ENCODE peak calls at places on chromosomes 11 and 22, in six cellular contexts. V, I, O, Y, Q and P are unnamed samples. For H3K9me3 and H3K36me3, the result is how much of the 10 kb centered on the place peaks cover.

GRCh38 chr11:2383823-2384722 is 7.0 kb downstream of the CD81 start:
- DNase-seq in O (no peak), V (peak), I (no peak), Q (no peak), Y (peak), P (peak)

GRCh38 chr11:118152020-118152551 is 537 bp downstream of the SCN4B start:
- DNase-seq in I (no peak), O (no peak), Y (no peak), V (no peak), Q (no peak), P (no peak)

GRCh38 chr11:60771879-60772525 is 13.1 kb upstream of the MS4A10 start:
- DNase-seq in Q (no peak), Y (peak), O (no peak), V (no peak), I (no peak), P (no peak)

GRCh38 chr11:103091441-103091809 is 535 bp downstream of the DCUN1D5 start:
- DNase-seq in V (peak), I (peak), Q (peak), Y (peak), O (peak), P (peak)

GRCh38 chr22:46803031-46803880 is 40.8 kb downstream of the TBC1D22A start:
- DNase-seq in O (no peak), Q (peak), V (peak), Y (peak), I (peak), P (peak)

GRCh38 chr11:10722307-10722706 is 28.7 kb upstream of the CTR9 start:
- DNase-seq in I (no peak), Y (no peak), O (no peak), V (no peak), Q (peak), P (no peak)

GRCh38 chr22:46749682-46750529 is 11.9 kb upstream of the CERK start:
- DNase-seq in V (no peak), Q (no peak), Y (no peak), O (no peak), I (no peak), P (no peak)

GRCh38 chr11:86396403-86396802 is 21.7 kb downstream of the CCDC81 start:
- DNase-seq in Q (no peak), O (no peak), V (no peak), I (no peak), Y (no peak), P (no peak)

GRCh38 chr11:32918427-32918826 is 25.8 kb downstream of the QSER1 start:
- DNase-seq in Q (no peak), I (no peak), Y (no peak), V (no peak), O (no peak), P (no peak)

GRCh38 chr11:130213979-130214281 is 54.3 kb downstream of the ST14 start:
- DNase-seq in Q (no peak), I (peak), V (no peak), Y (no peak), O (no peak), P (no peak)

GRCh38 chr11:92531051-92531747 is 306.6 kb downstream of the FAT3 start:
- DNase-seq in O (no peak), I (no peak), V (no peak), Y (no peak), Q (no peak), P (no peak)

GRCh38 chr11:64084146-64084961 is 48.6 kb downstream of the FLRT1 start:
- DNase-seq in Q (no peak), Y (no peak), V (no peak), I (no peak), O (no peak), P (no peak)

GRCh38 chr11:44761546-44761961 is 34.8 kb downstream of the TSPAN18 start:
- DNase-seq in O (no peak), V (no peak), Y (no peak), I (no peak), Q (no peak), P (no peak)

GRCh38 chr22:35918466-35918865 is 110.2 kb downstream of the RBFOX2 start:
- DNase-seq in I (no peak), O (no peak), V (no peak), Y (no peak), Q (no peak), P (no peak)

GRCh38 chr11:119340335-119341221 is at the start of gene C1QTNF5:
- DNase-seq in I (peak), Y (peak), O (peak), V (peak), Q (peak), P (peak)

GRCh38 chr11:46315033-46315738 is 32.1 kb upstream of the DGKZ start:
- DNase-seq in Y (peak), O (peak), V (peak), Q (peak), I (peak), P (peak)

GRCh38 chr11:83072689-83073242 is 1.1 kb upstream of the RAB30 start:
- DNase-seq in I (no peak), V (no peak), O (no peak), Q (no peak), Y (no peak), P (no peak)

GRCh38 chr11:112100457-112100856 is 13.8 kb downstream of the SDHD start:
- DNase-seq in V (no peak), Q (no peak), Y (no peak), O (no peak), I (no peak), P (no peak)

GRCh38 chr22:39995346-39996252 is 845 bp downstream of the FAM83F start:
- DNase-seq in O (no peak), Q (no peak), I (peak), Y (no peak), V (peak), P (no peak)

GRCh38 chr22:50318698-50319411 is 8.0 kb downstream of the DENND6B start:
- DNase-seq in Q (peak), I (no peak), V (no peak), O (no peak), Y (no peak), P (peak)

GRCh38 chr11:126462422-126462821 is 106.9 kb downstream of the ST3GAL4 start:
- DNase-seq in Q (no peak), V (no peak), O (no peak), I (no peak), Y (no peak), P (no peak)

GRCh38 chr11:66619080-66619554 is 2.7 kb downstream of the RBM14 start:
- DNase-seq in V (no peak), I (no peak), O (no peak), Q (no peak), Y (no peak), P (no peak)

GRCh38 chr11:8263109-8263768 is 439 bp downstream of the LMO1 start:
- DNase-seq in I (no peak), Q (peak), V (no peak), O (no peak), Y (peak), P (peak)

GRCh38 chr11:72010529-72011233 is 12.0 kb downstream of the IL18BP start:
- DNase-seq in O (no peak), I (no peak), Q (no peak), Y (no peak), V (no peak), P (no peak)

GRCh38 chr11:91871791-91872190 is 352.8 kb upstream of the FAT3 start:
- DNase-seq in O (no peak), I (no peak), Q (no peak), Y (no peak), V (peak), P (no peak)

GRCh38 chr11:134741453-134742227 is 329.6 kb upstream of the B3GAT1 start:
- DNase-seq in O (no peak), Q (no peak), I (no peak), V (no peak), Y (peak), P (no peak)

GRCh38 chr11:9601041-9601875 is 27.8 kb downstream of the WEE1 start:
- DNase-seq in Q (no peak), Y (peak), I (no peak), O (no peak), V (peak), P (no peak)

GRCh38 chr11:78085972-78086371 is 6.3 kb upstream of the NDUFC2 start:
- DNase-seq in I (no peak), Y (no peak), V (no peak), O (no peak), Q (no peak), P (no peak)

GRCh38 chr22:37193629-37194191 is 5.7 kb upstream of the C1QTNF6 start:
- DNase-seq in O (no peak), Y (no peak), V (peak), I (no peak), Q (no peak), P (no peak)

GRCh38 chr11:94457118-94458029 is 36.3 kb downstream of the MRE11 start:
- DNase-seq in V (no peak), I (no peak), Y (no peak), Q (no peak), O (no peak), P (no peak)

GRCh38 chr11:59574467-59574866 is 41.1 kb downstream of the OSBP start:
- DNase-seq in Y (no peak), O (no peak), V (no peak), Q (no peak), I (no peak), P (no peak)

GRCh38 chr11:71507102-71507501 is 20.0 kb upstream of the KRTAP5-7 start:
- DNase-seq in Q (no peak), O (no peak), V (no peak), Y (no peak), I (no peak), P (no peak)

GRCh38 chr11:133529807-133530500 is 2.3 kb downstream of the OPCML start:
- DNase-seq in I (no peak), Q (no peak), V (no peak), Y (no peak), O (no peak), P (peak)
- H3K9me3 ChIP-seq in I (under half), Q (under half), V (under half), Y (under half), O (under half), P (under half)

DNA sequence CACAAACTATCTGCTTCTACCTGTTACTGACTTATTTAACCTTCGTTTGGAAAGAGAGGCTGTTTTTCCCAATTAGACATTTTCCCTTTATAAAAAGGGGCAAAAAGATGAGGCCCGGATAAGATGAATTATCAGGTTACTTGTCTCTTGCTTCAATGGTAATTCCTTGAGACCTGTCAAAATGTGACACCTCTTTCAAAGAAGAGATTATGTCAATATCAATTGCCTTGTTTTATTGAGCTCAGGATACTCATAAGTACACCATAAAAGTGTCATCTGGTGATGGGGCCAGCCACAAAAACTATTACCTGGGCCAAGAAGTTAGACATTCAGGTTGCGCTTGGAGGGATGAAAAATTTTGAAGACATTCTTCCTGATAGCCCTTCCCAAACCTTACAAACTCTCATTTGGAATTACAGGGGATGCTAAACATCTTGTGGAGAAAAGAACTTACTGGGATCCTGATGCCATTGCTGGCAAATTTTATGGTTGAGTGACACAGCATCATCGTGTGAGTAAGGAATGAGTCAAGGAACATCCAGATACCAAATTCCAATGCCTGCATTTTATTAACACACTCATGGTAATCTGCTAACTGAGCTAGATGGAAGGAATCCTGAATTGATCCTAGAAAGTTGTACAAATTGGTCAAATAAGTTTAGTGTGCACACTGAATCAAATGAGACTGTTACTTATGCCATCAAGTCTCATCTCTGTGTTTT is 1071.2 kb downstream of the LRRC4C start:
- DNase-seq in I (no peak), Q (no peak), O (no peak), Y (no peak), V (no peak), P (no peak)
- H3K36me3 ChIP-seq in I (under half), Q (under half), O (under half), Y (under half), V (under half), P (under half)

GRCh38 chr22:30978304-30978962 is 9.4 kb downstream of the TUG1 start:
- DNase-seq in I (no peak), Y (no peak), O (no peak), Q (no peak), V (no peak), P (no peak)
- TF ChIP-seq POLR2AphosphoS5 in I (no peak), Y (no peak), O (no peak), Q (no peak), V (no peak), P (no peak)

DNA sequence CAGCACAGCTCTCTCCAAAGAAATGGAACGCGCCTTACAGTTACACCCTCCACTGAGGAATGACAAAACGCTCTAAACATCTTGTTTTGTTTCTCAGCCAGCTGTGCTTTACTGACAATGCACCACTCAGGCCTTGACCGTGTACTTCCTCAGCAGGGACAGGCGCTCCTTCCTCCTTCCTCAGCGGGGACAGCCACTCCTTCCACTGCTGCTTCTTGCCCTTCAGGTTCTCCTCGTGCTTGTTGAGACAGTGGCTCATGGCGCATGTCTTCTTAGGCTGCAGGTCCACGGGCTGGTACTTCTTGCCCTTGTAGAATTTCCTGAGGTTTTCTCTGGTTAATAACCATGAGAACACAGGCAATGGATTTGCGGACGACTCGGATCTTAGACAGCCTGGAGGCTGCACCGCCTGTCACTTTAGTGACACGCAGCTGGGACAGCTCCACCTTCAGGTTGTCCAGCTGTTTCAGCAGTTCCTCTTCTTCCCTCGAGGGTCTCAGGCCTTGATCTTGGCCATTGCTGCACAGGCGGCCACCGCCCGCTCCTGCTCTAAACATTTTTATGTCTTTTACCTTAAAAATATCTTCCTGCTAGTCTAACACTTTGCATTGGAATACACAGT is 613.8 kb downstream of the BRD1 start:
- DNase-seq in O (no peak), I (peak), V (no peak), Q (no peak), Y (peak), P (no peak)
- H3K9me3 ChIP-seq in O (under half), I (under half), V (under half), Q (under half), Y (under half), P (under half)

DNA sequence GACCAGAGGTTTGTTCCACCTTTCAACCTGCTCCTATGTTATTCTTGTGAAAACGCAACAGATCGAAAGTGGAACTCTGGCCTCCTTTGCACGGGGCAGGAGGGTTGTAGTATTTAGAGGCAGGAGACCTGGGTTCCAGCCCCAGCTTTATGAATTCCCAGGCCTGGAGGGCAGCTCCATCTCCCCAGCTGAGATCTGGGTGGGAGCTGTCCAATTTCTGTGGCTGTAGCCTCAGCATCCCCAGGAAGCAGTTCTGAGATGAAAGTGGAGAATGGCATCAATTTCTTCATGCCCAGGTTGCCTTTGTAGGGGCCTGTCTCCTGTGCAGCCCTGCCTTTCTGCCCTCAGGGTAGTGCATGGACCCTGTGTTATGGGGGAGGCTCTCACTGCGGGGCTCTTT is 4.1 kb downstream of the FADS2 start:
- DNase-seq in O (no peak), I (no peak), Y (no peak), V (no peak), Q (no peak), P (no peak)
- H3K36me3 ChIP-seq in O (under half), I (under half), Y (under half), V (under half), Q (under half), P (under half)

GRCh38 chr11:35082322-35083180 is 56.4 kb upstream of the CD44 start:
- DNase-seq in Q (no peak), V (peak), I (peak), O (no peak), Y (peak), P (peak)

GRCh38 chr11:35084817-35085424 is 54.0 kb upstream of the CD44 start:
- DNase-seq in V (no peak), I (no peak), Y (no peak), Q (no peak), O (no peak), P (no peak)

GRCh38 chr11:35079581-35079980 is 59.4 kb upstream of the CD44 start:
- DNase-seq in Y (no peak), Q (no peak), I (no peak), V (no peak), O (no peak), P (no peak)

GRCh38 chr11:35085766-35086165 is 53.2 kb upstream of the CD44 start:
- DNase-seq in I (no peak), Q (no peak), V (no peak), O (no peak), Y (no peak), P (no peak)

DNA sequence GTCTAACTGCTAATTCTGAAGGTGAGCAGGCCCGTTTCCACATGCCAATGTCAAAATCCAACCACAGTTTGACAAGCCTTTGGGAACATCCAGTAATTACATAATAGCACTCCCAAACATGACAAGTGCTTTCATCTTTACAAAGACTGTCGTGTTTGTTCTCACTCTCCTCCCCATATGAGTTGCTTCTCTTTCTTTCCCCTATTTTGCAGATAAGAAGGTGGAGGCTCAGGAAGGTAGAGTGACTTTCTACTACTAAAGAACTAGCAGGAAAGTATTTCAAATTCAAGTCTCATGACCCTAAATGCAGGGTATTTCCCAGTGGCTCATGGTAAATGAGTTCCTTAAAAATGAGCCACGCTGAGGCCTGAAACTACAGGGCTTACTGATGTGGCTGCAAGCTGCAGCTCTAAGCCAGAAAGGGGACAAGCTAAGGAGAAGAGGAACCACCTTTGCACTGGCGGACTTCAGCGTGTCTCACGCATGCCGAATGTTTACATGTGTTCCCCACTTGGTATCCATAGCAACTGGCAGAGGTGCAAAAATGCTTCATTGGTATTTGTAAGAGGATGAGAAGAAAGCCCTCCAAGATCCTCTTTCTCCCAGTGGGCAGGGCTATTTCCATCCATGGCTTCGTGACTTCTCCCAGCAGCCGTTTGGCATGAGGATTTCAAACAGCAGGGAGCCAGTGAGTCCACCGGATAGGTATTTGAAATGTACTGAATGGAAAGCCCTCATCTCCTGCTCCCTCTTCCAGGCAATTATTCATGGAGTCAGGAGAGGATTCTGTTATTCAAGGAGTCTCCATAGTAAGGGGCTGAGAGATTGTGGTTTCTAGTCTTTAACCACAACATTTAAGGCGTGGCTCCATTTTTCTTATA is 55.5 kb upstream of the CD44 start:
- DNase-seq in O (peak), Q (no peak), I (peak), Y (peak), V (peak), P (peak)
- TF ChIP-seq POLR2AphosphoS5 in O (peak), Q (no peak), I (peak), Y (peak), V (peak), P (peak)

DNA sequence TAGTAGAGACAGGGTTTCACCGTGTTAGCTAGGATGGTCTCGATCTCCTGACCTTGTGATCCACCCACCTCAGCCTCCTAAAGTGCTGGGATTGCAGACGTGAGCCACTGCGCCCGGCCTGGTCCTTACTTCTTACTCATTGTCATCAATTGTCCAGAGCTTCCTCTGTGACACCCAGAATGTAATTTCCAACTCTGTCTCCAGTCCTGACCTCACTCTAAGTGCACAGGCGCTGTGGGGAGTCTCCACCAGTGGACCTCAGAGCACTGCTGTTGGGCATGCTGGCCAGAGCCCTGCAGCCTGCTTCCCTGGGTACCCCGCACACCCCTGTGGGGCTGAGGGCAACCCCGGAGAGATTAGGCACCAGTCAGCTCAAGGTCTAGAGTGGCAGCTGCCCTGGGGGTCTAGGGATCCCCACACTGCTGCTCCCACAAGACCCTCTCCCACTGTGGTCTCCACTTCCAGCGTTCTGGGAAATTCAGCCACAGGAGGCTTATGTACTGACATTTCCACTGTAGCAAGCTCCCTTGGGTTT is 1140.3 kb downstream of the TBC1D22A start:
- DNase-seq in Y (no peak), Q (no peak), O (no peak), I (no peak), V (no peak), P (no peak)
- H3K9me3 ChIP-seq in Y (under half), Q (under half), O (under half), I (under half), V (under half), P (under half)

DNA sequence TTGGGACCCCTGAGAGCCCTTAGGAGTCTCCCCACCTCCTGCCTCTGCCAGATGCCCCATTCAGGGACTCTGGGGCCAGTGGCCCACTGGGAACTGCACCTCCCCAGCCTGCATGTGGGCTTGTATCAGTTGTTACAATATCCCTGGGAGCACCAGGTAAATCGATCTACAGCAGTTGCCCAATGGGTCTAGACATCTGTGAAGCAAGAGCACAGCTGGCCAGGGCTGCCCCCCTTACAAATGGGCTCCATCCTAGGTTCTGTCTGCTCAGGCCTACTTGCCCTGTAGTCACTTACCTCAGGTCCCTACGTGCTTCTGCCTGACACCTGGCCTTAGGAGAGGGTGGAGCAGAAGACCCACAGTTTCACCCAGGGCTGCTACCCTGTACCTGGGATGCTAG is 62.7 kb downstream of the HIRA start:
- DNase-seq in Q (no peak), Y (no peak), O (no peak), V (no peak), I (no peak), P (no peak)
- H3K36me3 ChIP-seq in Q (half or more), Y (under half), O (under half), V (under half), I (half or more), P (under half)